ENCODE peak calls at places on chromosomes 11 and 22, in four cellular contexts. One of them, this sample, is unnamed.

GRCh38 chr11:118133816-118134215 is 18.8 kb downstream of the SCN4B start:
- DNase-seq in stimulated activated CD4-positive, alpha-beta T cell treated with anti-CD3 and anti-CD28 coated beads, Interleukin-4, amount 100 ng/mL, for 24 hours: no peak
- DNase-seq in DMS 273 treated with DMSO at 0.1 percent for 48 hours: no peak
- DNase-seq in SW480: no peak
- DNase-seq in this sample: no peak

GRCh38 chr11:103601230-103601846 is 435.1 kb upstream of the DDI1 start:
- DNase-seq in stimulated activated CD4-positive, alpha-beta T cell treated with anti-CD3 and anti-CD28 coated beads, Interleukin-4, amount 100 ng/mL, for 24 hours: peak
- DNase-seq in DMS 273 treated with DMSO at 0.1 percent for 48 hours: no peak
- DNase-seq in SW480: peak
- DNase-seq in this sample: peak

GRCh38 chr11:12201016-12201985 is 90.9 kb downstream of the MICAL2 start:
- DNase-seq in stimulated activated CD4-positive, alpha-beta T cell treated with anti-CD3 and anti-CD28 coated beads, Interleukin-4, amount 100 ng/mL, for 24 hours: no peak
- DNase-seq in DMS 273 treated with DMSO at 0.1 percent for 48 hours: no peak
- DNase-seq in SW480: no peak
- DNase-seq in this sample: no peak

GRCh38 chr11:61357233-61357893 is 4.3 kb downstream of the CYB561A3 start:
- DNase-seq in stimulated activated CD4-positive, alpha-beta T cell treated with anti-CD3 and anti-CD28 coated beads, Interleukin-4, amount 100 ng/mL, for 24 hours: no peak
- DNase-seq in DMS 273 treated with DMSO at 0.1 percent for 48 hours: no peak
- DNase-seq in SW480: no peak
- DNase-seq in this sample: no peak

GRCh38 chr11:44894217-44894617 is 56.5 kb downstream of the TP53I11 start:
- DNase-seq in stimulated activated CD4-positive, alpha-beta T cell treated with anti-CD3 and anti-CD28 coated beads, Interleukin-4, amount 100 ng/mL, for 24 hours: peak
- DNase-seq in DMS 273 treated with DMSO at 0.1 percent for 48 hours: peak
- DNase-seq in SW480: peak
- DNase-seq in this sample: peak

GRCh38 chr11:132072880-132073213 is 702.4 kb downstream of the NTM start:
- DNase-seq in stimulated activated CD4-positive, alpha-beta T cell treated with anti-CD3 and anti-CD28 coated beads, Interleukin-4, amount 100 ng/mL, for 24 hours: no peak
- DNase-seq in DMS 273 treated with DMSO at 0.1 percent for 48 hours: no peak
- DNase-seq in SW480: no peak
- DNase-seq in this sample: no peak

GRCh38 chr11:126146454-126147192 is 64.8 kb downstream of the RPUSD4 start:
- DNase-seq in stimulated activated CD4-positive, alpha-beta T cell treated with anti-CD3 and anti-CD28 coated beads, Interleukin-4, amount 100 ng/mL, for 24 hours: no peak
- DNase-seq in DMS 273 treated with DMSO at 0.1 percent for 48 hours: no peak
- DNase-seq in SW480: peak
- DNase-seq in this sample: no peak

GRCh38 chr11:120254788-120255518 is 15.0 kb downstream of the POU2F3 start:
- DNase-seq in stimulated activated CD4-positive, alpha-beta T cell treated with anti-CD3 and anti-CD28 coated beads, Interleukin-4, amount 100 ng/mL, for 24 hours: no peak
- DNase-seq in DMS 273 treated with DMSO at 0.1 percent for 48 hours: no peak
- DNase-seq in SW480: no peak
- DNase-seq in this sample: no peak

GRCh38 chr11:26204839-26205238 is 127.1 kb upstream of the ANO3 start:
- DNase-seq in stimulated activated CD4-positive, alpha-beta T cell treated with anti-CD3 and anti-CD28 coated beads, Interleukin-4, amount 100 ng/mL, for 24 hours: no peak
- DNase-seq in DMS 273 treated with DMSO at 0.1 percent for 48 hours: no peak
- DNase-seq in SW480: no peak
- DNase-seq in this sample: no peak

GRCh38 chr22:20267441-20268288 is 453 bp downstream of the RTN4R start:
- DNase-seq in stimulated activated CD4-positive, alpha-beta T cell treated with anti-CD3 and anti-CD28 coated beads, Interleukin-4, amount 100 ng/mL, for 24 hours: no peak
- DNase-seq in DMS 273 treated with DMSO at 0.1 percent for 48 hours: no peak
- DNase-seq in SW480: no peak
- DNase-seq in this sample: no peak

GRCh38 chr11:85941380-85941973 is 86.3 kb downstream of the CCDC83 start:
- DNase-seq in stimulated activated CD4-positive, alpha-beta T cell treated with anti-CD3 and anti-CD28 coated beads, Interleukin-4, amount 100 ng/mL, for 24 hours: peak
- DNase-seq in DMS 273 treated with DMSO at 0.1 percent for 48 hours: peak
- DNase-seq in SW480: peak
- DNase-seq in this sample: peak

GRCh38 chr11:34653851-34654490 is 33.1 kb downstream of the EHF start:
- DNase-seq in stimulated activated CD4-positive, alpha-beta T cell treated with anti-CD3 and anti-CD28 coated beads, Interleukin-4, amount 100 ng/mL, for 24 hours: no peak
- DNase-seq in DMS 273 treated with DMSO at 0.1 percent for 48 hours: no peak
- DNase-seq in SW480: peak
- DNase-seq in this sample: peak

GRCh38 chr11:65422633-65423515 is at the start of gene NEAT1:
- DNase-seq in stimulated activated CD4-positive, alpha-beta T cell treated with anti-CD3 and anti-CD28 coated beads, Interleukin-4, amount 100 ng/mL, for 24 hours: peak
- DNase-seq in DMS 273 treated with DMSO at 0.1 percent for 48 hours: peak
- DNase-seq in SW480: peak
- DNase-seq in this sample: peak

GRCh38 chr11:132058211-132058772 is 687.9 kb downstream of the NTM start:
- DNase-seq in stimulated activated CD4-positive, alpha-beta T cell treated with anti-CD3 and anti-CD28 coated beads, Interleukin-4, amount 100 ng/mL, for 24 hours: no peak
- DNase-seq in DMS 273 treated with DMSO at 0.1 percent for 48 hours: no peak
- DNase-seq in SW480: no peak
- DNase-seq in this sample: no peak

GRCh38 chr11:16669799-16670415 is 68.5 kb upstream of the C11orf58 start:
- DNase-seq in stimulated activated CD4-positive, alpha-beta T cell treated with anti-CD3 and anti-CD28 coated beads, Interleukin-4, amount 100 ng/mL, for 24 hours: no peak
- DNase-seq in DMS 273 treated with DMSO at 0.1 percent for 48 hours: no peak
- DNase-seq in SW480: peak
- DNase-seq in this sample: peak

This sample was measured in HT-29.